ENCODE peak calls at places on chromosomes 11 and 22, in six cellular contexts. One of them, this sample, is unnamed.

GRCh38 chr11:46242961-46243795 is 34.3 kb upstream of the CREB3L1 start:
- DNase-seq in HCT116: peak; percentile 91
- DNase-seq in HepG2: peak; percentile 87
- DNase-seq in GM12878: peak; percentile 48
- DNase-seq in K562: peak; percentile 99
- DNase-seq in SK-N-SH: peak; percentile 98
- DNase-seq in this sample: peak; percentile 96

GRCh38 chr11:84247931-84248330 is 961.8 kb upstream of the CCDC90B start:
- DNase-seq in HCT116: no peak
- DNase-seq in HepG2: no peak
- DNase-seq in GM12878: no peak
- DNase-seq in K562: no peak
- DNase-seq in SK-N-SH: no peak
- DNase-seq in this sample: no peak

GRCh38 chr11:10540546-10540914 is 457 bp downstream of the RNF141 start:
- DNase-seq in HCT116: no peak
- DNase-seq in HepG2: peak; percentile 30
- DNase-seq in GM12878: no peak
- DNase-seq in K562: no peak
- DNase-seq in SK-N-SH: no peak
- DNase-seq in this sample: peak; percentile 58

GRCh38 chr11:24965780-24966179 is 468.9 kb downstream of the LUZP2 start:
- DNase-seq in HCT116: no peak
- DNase-seq in HepG2: no peak
- DNase-seq in GM12878: no peak
- DNase-seq in K562: no peak
- DNase-seq in SK-N-SH: no peak
- DNase-seq in this sample: no peak

GRCh38 chr11:86116386-86116726 is 47.5 kb upstream of the PICALM start:
- DNase-seq in HCT116: no peak
- DNase-seq in HepG2: no peak
- DNase-seq in GM12878: peak; percentile 77
- DNase-seq in K562: no peak
- DNase-seq in SK-N-SH: peak; percentile 16
- DNase-seq in this sample: no peak

GRCh38 chr11:47056261-47056915 is 119.8 kb downstream of the CSTPP1 start:
- DNase-seq in HCT116: no peak
- DNase-seq in HepG2: no peak
- DNase-seq in GM12878: no peak
- DNase-seq in K562: peak; percentile 74
- DNase-seq in SK-N-SH: no peak
- DNase-seq in this sample: no peak

GRCh38 chr11:43756575-43756974 is 76.0 kb downstream of the HSD17B12 start:
- DNase-seq in HCT116: no peak
- DNase-seq in HepG2: no peak
- DNase-seq in GM12878: no peak
- DNase-seq in K562: no peak
- DNase-seq in SK-N-SH: no peak
- DNase-seq in this sample: no peak

GRCh38 chr22:25839755-25840154 is 97.8 kb downstream of the MYO18B start:
- DNase-seq in HCT116: no peak
- DNase-seq in HepG2: no peak
- DNase-seq in GM12878: no peak
- DNase-seq in K562: no peak
- DNase-seq in SK-N-SH: no peak
- DNase-seq in this sample: no peak

GRCh38 chr11:116061322-116061721 is 557.1 kb upstream of the CADM1 start:
- DNase-seq in HCT116: no peak
- DNase-seq in HepG2: no peak
- DNase-seq in GM12878: no peak
- DNase-seq in K562: no peak
- DNase-seq in SK-N-SH: peak; percentile 68
- DNase-seq in this sample: no peak

GRCh38 chr11:1238767-1239595 is 16.1 kb downstream of the MUC5B start:
- DNase-seq in HCT116: no peak
- DNase-seq in HepG2: peak; percentile 22
- DNase-seq in GM12878: no peak
- DNase-seq in K562: peak; percentile 77
- DNase-seq in SK-N-SH: no peak
- DNase-seq in this sample: peak; percentile 74

GRCh38 chr11:109954534-109954933 is 138.7 kb upstream of the ZC3H12C start:
- DNase-seq in HCT116: no peak
- DNase-seq in HepG2: no peak
- DNase-seq in GM12878: no peak
- DNase-seq in K562: no peak
- DNase-seq in SK-N-SH: no peak
- DNase-seq in this sample: no peak

GRCh38 chr11:77073328-77074001 is 6.7 kb downstream of the CAPN5 start:
- DNase-seq in HCT116: peak; percentile 36
- DNase-seq in HepG2: peak; percentile 45
- DNase-seq in GM12878: no peak
- DNase-seq in K562: no peak
- DNase-seq in SK-N-SH: peak; percentile 89
- DNase-seq in this sample: no peak
- TF ChIP-seq CTCF in HCT116: peak; percentile 29
- TF ChIP-seq CTCF in HepG2: peak; percentile 60
- TF ChIP-seq CTCF in GM12878: no peak
- TF ChIP-seq CTCF in K562: no peak
- TF ChIP-seq CTCF in SK-N-SH: peak; percentile 66
- TF ChIP-seq CTCF in this sample: no peak

DNA sequence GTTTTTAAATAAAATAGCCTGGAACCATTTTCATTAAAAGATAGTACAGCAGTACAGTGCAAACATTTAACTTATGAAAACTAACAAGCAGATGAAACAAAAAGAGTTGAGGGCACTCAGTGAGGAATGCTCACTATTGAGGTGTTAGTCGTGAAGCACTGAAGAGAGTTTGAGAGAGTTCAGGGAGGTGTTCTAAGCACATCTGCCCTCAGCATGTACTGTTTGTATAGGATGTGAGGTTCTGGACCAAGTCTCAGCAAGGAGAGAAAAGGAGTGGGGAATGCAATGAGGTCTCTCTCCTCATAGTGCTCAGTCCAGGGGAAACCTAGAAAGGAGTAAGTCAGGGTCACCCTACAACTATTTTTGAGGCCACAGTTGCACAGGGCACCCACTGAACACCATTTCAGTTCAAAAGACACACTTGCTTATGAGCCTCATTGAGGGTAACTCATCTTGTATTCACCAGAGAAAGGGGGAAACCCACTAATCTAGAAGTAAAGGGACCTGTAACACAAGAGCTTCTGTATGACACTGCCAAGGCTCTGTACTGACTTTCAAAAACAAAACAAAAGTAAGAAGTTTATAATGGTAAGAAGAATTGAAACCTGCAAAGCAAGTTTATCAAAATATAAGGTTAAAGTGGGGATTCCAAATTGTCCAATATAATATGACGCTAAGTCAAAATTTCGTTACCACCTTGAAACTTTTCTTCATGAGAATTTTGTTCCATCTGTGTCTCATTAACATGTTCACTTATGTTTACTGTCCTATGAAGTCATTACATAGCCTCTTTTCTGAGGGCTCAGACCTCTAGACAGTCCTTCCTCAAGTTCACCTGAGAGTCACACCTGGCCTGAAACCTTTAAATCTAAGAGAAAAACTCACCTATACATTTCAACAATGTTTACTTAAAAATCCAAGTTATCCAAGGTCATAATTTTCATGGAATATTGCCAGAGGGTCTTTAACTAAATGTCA is 275.3 kb downstream of the ETS1 start:
- DNase-seq in HCT116: no peak
- DNase-seq in HepG2: no peak
- DNase-seq in GM12878: no peak
- DNase-seq in K562: no peak
- DNase-seq in SK-N-SH: no peak
- DNase-seq in this sample: no peak
- H2AFZ ChIP-seq in HCT116: no peak overlapping the region
- H2AFZ ChIP-seq in HepG2: no peak overlapping the region
- H2AFZ ChIP-seq in GM12878: no peak overlapping the region
- H2AFZ ChIP-seq in K562: no peak overlapping the region
- H2AFZ ChIP-seq in SK-N-SH: no peak overlapping the region
- H2AFZ ChIP-seq in this sample: no peak overlapping the region

DNA sequence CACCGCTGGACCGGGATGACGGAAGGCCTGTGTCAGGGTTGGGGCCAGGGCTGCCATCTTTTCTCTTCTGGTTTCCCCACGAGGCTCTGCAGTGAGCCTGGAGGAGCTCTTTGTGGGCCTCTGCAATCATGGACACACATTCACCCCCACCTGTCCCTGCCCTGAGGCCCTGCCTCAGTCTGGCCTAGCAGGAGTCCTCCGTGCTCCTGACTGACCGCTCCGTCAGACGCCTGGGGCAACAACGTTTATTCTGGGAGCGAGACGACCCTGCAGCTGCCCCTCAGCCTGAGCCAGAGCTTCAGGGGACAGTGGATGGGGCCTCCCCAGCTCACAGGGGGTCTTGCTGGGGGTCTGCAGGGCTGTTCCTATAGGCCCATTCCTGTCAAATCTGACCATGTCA is 8.2 kb upstream of the MYEOV start:
- DNase-seq in HCT116: no peak
- DNase-seq in HepG2: no peak
- DNase-seq in GM12878: no peak
- DNase-seq in K562: no peak
- DNase-seq in SK-N-SH: no peak
- DNase-seq in this sample: no peak
- TF ChIP-seq REST in HCT116: no peak
- TF ChIP-seq REST in HepG2: no peak
- TF ChIP-seq REST in GM12878: no peak
- TF ChIP-seq REST in K562: no peak
- TF ChIP-seq REST in SK-N-SH: no peak
- TF ChIP-seq REST in this sample: no peak

GRCh38 chr11:77198440-77198849 is 70.4 kb downstream of the MYO7A start:
- DNase-seq in HCT116: peak; percentile 48
- DNase-seq in HepG2: peak; percentile 41
- DNase-seq in GM12878: no peak
- DNase-seq in K562: peak; percentile 82
- DNase-seq in SK-N-SH: peak; percentile 62
- DNase-seq in this sample: peak; percentile 87
- TF ChIP-seq CTCF in HCT116: peak; percentile 67
- TF ChIP-seq CTCF in HepG2: peak; percentile 63
- TF ChIP-seq CTCF in GM12878: peak; percentile 45
- TF ChIP-seq CTCF in K562: peak; percentile 85
- TF ChIP-seq CTCF in SK-N-SH: peak; percentile 41
- TF ChIP-seq CTCF in this sample: peak; percentile 87

GRCh38 chr22:30393322-30393680 is 3.5 kb upstream of the SEC14L2 start:
- DNase-seq in HCT116: no peak
- DNase-seq in HepG2: no peak
- DNase-seq in GM12878: no peak
- DNase-seq in K562: no peak
- DNase-seq in SK-N-SH: no peak
- DNase-seq in this sample: no peak

GRCh38 chr22:30390974-30391691 is 3.9 kb upstream of the RNF215 start:
- DNase-seq in HCT116: peak; percentile 84
- DNase-seq in HepG2: peak; percentile 85
- DNase-seq in GM12878: peak; percentile 51
- DNase-seq in K562: peak; percentile 55
- DNase-seq in SK-N-SH: peak; percentile 80
- DNase-seq in this sample: peak; percentile 87

GRCh38 chr22:30393885-30394284 is 2.9 kb upstream of the SEC14L2 start:
- DNase-seq in HCT116: no peak
- DNase-seq in HepG2: no peak
- DNase-seq in GM12878: no peak
- DNase-seq in K562: no peak
- DNase-seq in SK-N-SH: no peak
- DNase-seq in this sample: no peak

GRCh38 chr22:30396871-30397655 is at the start of gene SEC14L2:
- DNase-seq in HCT116: peak; percentile 43
- DNase-seq in HepG2: no peak
- DNase-seq in GM12878: no peak
- DNase-seq in K562: no peak
- DNase-seq in SK-N-SH: peak; percentile 90
- DNase-seq in this sample: peak; percentile 85

GRCh38 chr22:30392661-30393321 is 4.0 kb upstream of the SEC14L2 start:
- DNase-seq in HCT116: no peak
- DNase-seq in HepG2: no peak
- DNase-seq in GM12878: no peak
- DNase-seq in K562: no peak
- DNase-seq in SK-N-SH: no peak
- DNase-seq in this sample: no peak
- H2AFZ ChIP-seq in HCT116: no peak overlapping the region
- H2AFZ ChIP-seq in HepG2: no peak overlapping the region
- H2AFZ ChIP-seq in GM12878: peak overlapping the region; percentile 88
- H2AFZ ChIP-seq in K562: no peak overlapping the region
- H2AFZ ChIP-seq in SK-N-SH: no peak overlapping the region
- H2AFZ ChIP-seq in this sample: peak overlapping the region; percentile 85

DNA sequence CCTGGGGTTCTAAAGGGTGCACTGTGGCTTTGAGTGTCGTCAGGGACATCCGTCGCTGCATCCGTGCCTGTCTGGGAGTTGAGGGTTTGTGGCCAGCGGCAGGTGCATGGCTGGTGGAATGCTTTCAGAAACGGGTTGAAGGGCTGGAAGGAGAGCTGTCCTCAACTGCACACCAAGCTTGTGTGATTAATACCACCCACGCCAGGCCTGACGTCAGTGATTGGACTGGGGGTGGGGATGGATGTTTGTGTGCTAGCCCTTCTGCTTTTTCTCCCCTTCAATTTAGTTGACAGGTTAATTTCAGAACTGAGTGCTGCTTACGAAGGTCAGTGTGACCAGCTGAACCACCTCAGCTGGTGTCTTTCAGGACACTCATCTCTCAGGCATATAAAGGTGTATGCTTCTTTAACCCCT is 3.2 kb upstream of the GAB2 start:
- DNase-seq in HCT116: no peak
- DNase-seq in HepG2: no peak
- DNase-seq in GM12878: no peak
- DNase-seq in K562: no peak
- DNase-seq in SK-N-SH: peak; percentile 65
- DNase-seq in this sample: no peak
- TF ChIP-seq REST in HCT116: no peak
- TF ChIP-seq REST in HepG2: no peak
- TF ChIP-seq REST in GM12878: no peak
- TF ChIP-seq REST in K562: no peak
- TF ChIP-seq REST in SK-N-SH: no peak
- TF ChIP-seq REST in this sample: no peak

GRCh38 chr11:69923196-69923595 is 104.0 kb upstream of the FGF3 start:
- DNase-seq in HCT116: no peak
- DNase-seq in HepG2: no peak
- DNase-seq in GM12878: no peak
- DNase-seq in K562: no peak
- DNase-seq in SK-N-SH: no peak
- DNase-seq in this sample: no peak

GRCh38 chr11:69921429-69922014 is 102.3 kb upstream of the FGF3 start:
- DNase-seq in HCT116: no peak
- DNase-seq in HepG2: no peak
- DNase-seq in GM12878: no peak
- DNase-seq in K562: no peak
- DNase-seq in SK-N-SH: no peak
- DNase-seq in this sample: no peak

GRCh38 chr11:69922596-69923111 is 103.4 kb upstream of the FGF3 start:
- DNase-seq in HCT116: no peak
- DNase-seq in HepG2: no peak
- DNase-seq in GM12878: no peak
- DNase-seq in K562: no peak
- DNase-seq in SK-N-SH: no peak
- DNase-seq in this sample: no peak

GRCh38 chr11:69920500-69921428 is 101.5 kb upstream of the FGF3 start:
- DNase-seq in HCT116: no peak
- DNase-seq in HepG2: no peak
- DNase-seq in GM12878: no peak
- DNase-seq in K562: no peak
- DNase-seq in SK-N-SH: no peak
- DNase-seq in this sample: no peak

GRCh38 chr11:69922015-69922595 is 102.9 kb upstream of the FGF3 start:
- DNase-seq in HCT116: no peak
- DNase-seq in HepG2: no peak
- DNase-seq in GM12878: no peak
- DNase-seq in K562: no peak
- DNase-seq in SK-N-SH: no peak
- DNase-seq in this sample: no peak
- TF ChIP-seq CTCF in HCT116: no peak
- TF ChIP-seq CTCF in HepG2: no peak
- TF ChIP-seq CTCF in GM12878: no peak
- TF ChIP-seq CTCF in K562: no peak
- TF ChIP-seq CTCF in SK-N-SH: no peak
- TF ChIP-seq CTCF in this sample: peak; percentile 39

This sample was measured in GM23338.